ENCODE peak calls at places on chromosomes 12 and 14, in five cellular contexts. One of them, this sample, is unnamed.

GRCh38 chr14:94936411-94936892 is 166.5 kb upstream of the GSC start:
- DNase-seq in SK-N-SH: peak
- DNase-seq in colonic mucosa: peak
- DNase-seq in NB4: no peak
- DNase-seq in lower lobe of right lung: no peak
- DNase-seq in this sample: no peak

GRCh38 chr14:56585461-56586084 is 6.0 kb downstream of the TMEM260 start:
- DNase-seq in NB4: no peak
- DNase-seq in colonic mucosa: no peak
- DNase-seq in lower lobe of right lung: no peak
- DNase-seq in SK-N-SH: no peak
- DNase-seq in this sample: no peak

GRCh38 chr12:79233341-79233761 is 368.8 kb downstream of the SYT1 start:
- DNase-seq in NB4: no peak
- DNase-seq in lower lobe of right lung: no peak
- DNase-seq in SK-N-SH: no peak
- DNase-seq in colonic mucosa: no peak
- DNase-seq in this sample: peak

GRCh38 chr12:54592316-54592715 is 3.9 kb upstream of the PPP1R1A start:
- DNase-seq in NB4: no peak
- DNase-seq in colonic mucosa: no peak
- DNase-seq in lower lobe of right lung: no peak
- DNase-seq in SK-N-SH: no peak
- DNase-seq in this sample: no peak

GRCh38 chr12:132445884-132446471 is 44.0 kb upstream of the FBRSL1 start:
- DNase-seq in lower lobe of right lung: peak
- DNase-seq in SK-N-SH: no peak
- DNase-seq in NB4: peak
- DNase-seq in colonic mucosa: no peak
- DNase-seq in this sample: no peak

GRCh38 chr12:988616-989015 is 2.4 kb upstream of the ERC1 start:
- DNase-seq in NB4: peak
- DNase-seq in SK-N-SH: no peak
- DNase-seq in colonic mucosa: no peak
- DNase-seq in lower lobe of right lung: no peak
- DNase-seq in this sample: no peak

GRCh38 chr14:101835566-101835965 is 74.1 kb downstream of the PPP2R5C start:
- DNase-seq in lower lobe of right lung: no peak
- DNase-seq in NB4: no peak
- DNase-seq in SK-N-SH: no peak
- DNase-seq in colonic mucosa: no peak
- DNase-seq in this sample: no peak

GRCh38 chr14:44803239-44803905 is 158.4 kb downstream of the KLHL28 start:
- DNase-seq in NB4: peak
- DNase-seq in lower lobe of right lung: no peak
- DNase-seq in colonic mucosa: no peak
- DNase-seq in SK-N-SH: peak
- DNase-seq in this sample: peak

GRCh38 chr12:125247477-125247876 is 182.2 kb downstream of the AACS start:
- DNase-seq in colonic mucosa: no peak
- DNase-seq in SK-N-SH: peak
- DNase-seq in NB4: peak
- DNase-seq in lower lobe of right lung: no peak
- DNase-seq in this sample: no peak

GRCh38 chr14:101731187-101732080 is 30.1 kb upstream of the PPP2R5C start:
- DNase-seq in lower lobe of right lung: peak
- DNase-seq in colonic mucosa: peak
- DNase-seq in SK-N-SH: no peak
- DNase-seq in NB4: peak
- DNase-seq in this sample: peak

GRCh38 chr12:51678086-51678724 is 87.2 kb downstream of the SCN8A start:
- DNase-seq in lower lobe of right lung: no peak
- DNase-seq in colonic mucosa: peak
- DNase-seq in NB4: peak
- DNase-seq in SK-N-SH: peak
- DNase-seq in this sample: peak

GRCh38 chr14:92963301-92964123 is 40.6 kb downstream of the CHGA start:
- DNase-seq in colonic mucosa: no peak
- DNase-seq in SK-N-SH: no peak
- DNase-seq in lower lobe of right lung: peak
- DNase-seq in NB4: no peak
- DNase-seq in this sample: no peak

GRCh38 chr14:34872822-34873590 is 2.2 kb downstream of the BAZ1A start:
- DNase-seq in SK-N-SH: no peak
- DNase-seq in colonic mucosa: peak
- DNase-seq in NB4: no peak
- DNase-seq in lower lobe of right lung: no peak
- DNase-seq in this sample: peak

GRCh38 chr12:31797230-31797872 is 68.5 kb upstream of the AMN1 start:
- DNase-seq in lower lobe of right lung: no peak
- DNase-seq in NB4: no peak
- DNase-seq in colonic mucosa: no peak
- DNase-seq in SK-N-SH: no peak
- DNase-seq in this sample: no peak

GRCh38 chr14:92964124-92965109 is 41.5 kb downstream of the CHGA start:
- DNase-seq in colonic mucosa: no peak
- DNase-seq in NB4: no peak
- DNase-seq in lower lobe of right lung: no peak
- DNase-seq in SK-N-SH: peak
- DNase-seq in this sample: no peak

GRCh38 chr14:31286456-31287293 is 79.1 kb upstream of the HECTD1 start:
- DNase-seq in NB4: no peak
- DNase-seq in colonic mucosa: no peak
- DNase-seq in SK-N-SH: no peak
- DNase-seq in lower lobe of right lung: no peak
- DNase-seq in this sample: no peak

GRCh38 chr12:20486233-20486632 is 117.9 kb downstream of the PDE3A start:
- DNase-seq in colonic mucosa: no peak
- DNase-seq in lower lobe of right lung: no peak
- DNase-seq in NB4: peak
- DNase-seq in SK-N-SH: no peak
- DNase-seq in this sample: no peak

GRCh38 chr12:14239350-14239934 is 126.0 kb upstream of the ATF7IP start:
- DNase-seq in NB4: peak
- DNase-seq in lower lobe of right lung: no peak
- DNase-seq in SK-N-SH: peak
- DNase-seq in colonic mucosa: peak
- DNase-seq in this sample: peak
- TF ChIP-seq CTCF in NB4: no peak
- TF ChIP-seq CTCF in lower lobe of right lung: peak
- TF ChIP-seq CTCF in SK-N-SH: no peak
- TF ChIP-seq CTCF in colonic mucosa: no peak
- TF ChIP-seq CTCF in this sample: peak

DNA sequence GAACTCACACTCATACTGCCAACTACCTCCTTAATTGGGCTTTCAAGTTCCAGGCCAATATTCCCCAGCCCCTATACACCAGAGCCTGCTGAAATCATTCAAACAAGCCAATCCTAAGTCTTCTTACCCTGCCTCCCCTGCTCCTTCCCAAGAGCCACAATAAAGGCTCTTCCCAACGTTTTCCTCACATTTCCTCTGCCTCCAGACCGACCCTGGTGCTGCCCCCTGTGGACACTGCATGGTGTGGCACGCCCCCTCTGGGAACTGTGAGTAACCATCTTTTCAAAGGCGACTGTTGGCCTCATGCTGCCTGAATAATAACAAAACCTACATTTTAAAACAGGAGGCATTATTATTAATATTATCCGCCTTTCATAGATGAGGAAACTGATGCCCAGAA is 111.6 kb upstream of the NOS1 start:
- DNase-seq in colonic mucosa: peak
- DNase-seq in lower lobe of right lung: no peak
- DNase-seq in SK-N-SH: peak
- DNase-seq in NB4: no peak
- DNase-seq in this sample: no peak
- TF ChIP-seq CTCF in colonic mucosa: no peak
- TF ChIP-seq CTCF in lower lobe of right lung: peak
- TF ChIP-seq CTCF in SK-N-SH: peak
- TF ChIP-seq CTCF in NB4: peak
- TF ChIP-seq CTCF in this sample: no peak

GRCh38 chr12:57897296-57897974 is 43.9 kb upstream of the ATP23 start:
- DNase-seq in lower lobe of right lung: no peak
- DNase-seq in SK-N-SH: no peak
- DNase-seq in NB4: no peak
- DNase-seq in colonic mucosa: no peak
- DNase-seq in this sample: no peak

GRCh38 chr12:57894577-57895292 is 46.6 kb upstream of the ATP23 start:
- DNase-seq in SK-N-SH: no peak
- DNase-seq in colonic mucosa: peak
- DNase-seq in NB4: no peak
- DNase-seq in lower lobe of right lung: no peak
- DNase-seq in this sample: no peak

GRCh38 chr12:57895337-57896138 is 45.8 kb upstream of the ATP23 start:
- DNase-seq in NB4: no peak
- DNase-seq in colonic mucosa: no peak
- DNase-seq in lower lobe of right lung: no peak
- DNase-seq in SK-N-SH: no peak
- DNase-seq in this sample: no peak

GRCh38 chr12:57896437-57897201 is 44.7 kb upstream of the ATP23 start:
- DNase-seq in SK-N-SH: peak
- DNase-seq in lower lobe of right lung: peak
- DNase-seq in NB4: no peak
- DNase-seq in colonic mucosa: peak
- DNase-seq in this sample: no peak

GRCh38 chr12:57896139-57896436 is 45.3 kb upstream of the ATP23 start:
- DNase-seq in NB4: no peak
- DNase-seq in lower lobe of right lung: no peak
- DNase-seq in SK-N-SH: no peak
- DNase-seq in colonic mucosa: peak
- DNase-seq in this sample: no peak
- TF ChIP-seq CTCF in NB4: no peak
- TF ChIP-seq CTCF in lower lobe of right lung: no peak
- TF ChIP-seq CTCF in SK-N-SH: no peak
- TF ChIP-seq CTCF in colonic mucosa: no peak
- TF ChIP-seq CTCF in this sample: no peak

GRCh38 chr12:14186193-14186502 is 179.3 kb upstream of the ATF7IP start:
- DNase-seq in NB4: no peak
- DNase-seq in SK-N-SH: no peak
- DNase-seq in colonic mucosa: no peak
- DNase-seq in lower lobe of right lung: no peak
- DNase-seq in this sample: no peak

GRCh38 chr12:14190694-14191093 is 174.8 kb upstream of the ATF7IP start:
- DNase-seq in SK-N-SH: no peak
- DNase-seq in NB4: no peak
- DNase-seq in colonic mucosa: no peak
- DNase-seq in lower lobe of right lung: no peak
- DNase-seq in this sample: no peak

GRCh38 chr12:14188761-14189160 is 176.7 kb upstream of the ATF7IP start:
- DNase-seq in colonic mucosa: no peak
- DNase-seq in NB4: no peak
- DNase-seq in SK-N-SH: no peak
- DNase-seq in lower lobe of right lung: no peak
- DNase-seq in this sample: no peak

GRCh38 chr12:14187966-14188365 is 177.5 kb upstream of the ATF7IP start:
- DNase-seq in colonic mucosa: no peak
- DNase-seq in SK-N-SH: no peak
- DNase-seq in NB4: no peak
- DNase-seq in lower lobe of right lung: no peak
- DNase-seq in this sample: no peak

DNA sequence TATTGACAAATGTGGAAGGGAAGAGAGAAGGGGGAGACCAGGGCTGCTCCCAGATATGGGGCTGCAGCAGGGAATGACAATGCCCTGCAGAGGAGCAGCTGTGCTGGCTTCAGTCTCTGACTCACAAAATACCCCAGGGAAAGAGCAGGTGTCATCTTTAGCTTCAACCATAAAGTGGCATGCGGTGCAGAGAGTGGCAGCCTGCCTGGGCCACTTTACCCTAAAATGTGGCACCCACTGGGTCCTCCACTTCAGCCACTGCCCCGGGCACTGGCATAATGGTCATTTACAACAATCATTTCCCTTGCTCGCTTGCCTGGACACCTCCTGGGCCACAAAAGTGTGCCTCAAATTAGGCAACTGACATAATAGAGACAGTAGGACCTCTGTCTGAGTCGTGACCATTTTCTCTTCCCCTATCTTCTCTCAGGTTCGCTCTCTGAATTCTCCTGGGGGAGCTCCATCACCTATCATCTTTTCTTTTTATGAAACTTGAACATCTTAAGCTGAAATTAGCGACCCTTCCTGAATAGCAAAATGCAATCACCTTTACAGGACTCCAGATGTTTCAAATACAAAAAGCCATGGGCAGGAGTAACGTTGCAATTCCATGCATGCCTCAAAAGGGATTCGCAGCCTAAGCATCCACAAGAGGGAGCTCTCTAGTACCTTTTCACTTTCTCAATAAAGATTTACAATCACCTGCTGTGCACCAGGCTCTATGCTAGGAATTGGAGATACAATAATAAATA is 179.9 kb upstream of the ATF7IP start:
- DNase-seq in NB4: peak
- DNase-seq in lower lobe of right lung: no peak
- DNase-seq in colonic mucosa: peak
- DNase-seq in SK-N-SH: peak
- DNase-seq in this sample: peak
- TF ChIP-seq CTCF in NB4: peak
- TF ChIP-seq CTCF in lower lobe of right lung: peak
- TF ChIP-seq CTCF in colonic mucosa: peak
- TF ChIP-seq CTCF in SK-N-SH: peak
- TF ChIP-seq CTCF in this sample: peak

GRCh38 chr12:64699504-64700115 is 59.6 kb downstream of the GNS start:
- DNase-seq in colonic mucosa: no peak
- DNase-seq in SK-N-SH: no peak
- DNase-seq in NB4: peak
- DNase-seq in lower lobe of right lung: peak
- DNase-seq in this sample: no peak
- TF ChIP-seq CTCF in colonic mucosa: no peak
- TF ChIP-seq CTCF in SK-N-SH: no peak
- TF ChIP-seq CTCF in NB4: no peak
- TF ChIP-seq CTCF in lower lobe of right lung: no peak
- TF ChIP-seq CTCF in this sample: no peak

This sample was measured in GM13977.